ENCODE peak calls at places on chromosomes 4 and X, in eight cellular contexts. G is nephron progenitor cell; Q is stimulated activated naive CD4-positive, alpha-beta T cell; T is left cardiac atrium; D is right lobe of liver; V is NAMALWA; R is AG09309; L is foreskin melanocyte. W is an unnamed sample.

GRCh38 chr4:87017580-87018061 is 82.8 kb downstream of the AFF1 start:
- DNase-seq in G (no peak), Q (no peak), T (no peak), D (no peak), V (no peak), R (peak), L (no peak), W (no peak)

GRCh38 chr4:3816256-3816825 is 50.2 kb downstream of the ADRA2C start:
- DNase-seq in G (no peak), Q (no peak), T (peak), D (no peak), V (no peak), R (no peak), L (no peak), W (no peak)

GRCh38 chr4:26804451-26804850 is 56.2 kb upstream of the STIM2 start:
- DNase-seq in G (no peak), Q (no peak), T (no peak), D (no peak), V (no peak), R (no peak), L (no peak), W (no peak)

GRCh38 chrX:17697191-17697590 is 40.1 kb upstream of the SCML1 start:
- DNase-seq in G (no peak), Q (no peak), T (no peak), D (no peak), V (no peak), R (no peak), L (no peak), W (no peak)

GRCh38 chr4:153245775-153246174 is 41.5 kb downstream of the TRIM2 start:
- DNase-seq in G (no peak), Q (no peak), T (no peak), D (no peak), V (no peak), R (no peak), L (no peak), W (no peak)

GRCh38 chrX:39601193-39602085 is 496.3 kb downstream of the BCOR start:
- DNase-seq in G (peak), Q (no peak), T (no peak), D (no peak), V (no peak), R (no peak), L (no peak), W (no peak)

GRCh38 chrX:8692886-8693285 is 39.1 kb downstream of the ANOS1 start:
- DNase-seq in G (no peak), Q (no peak), T (no peak), D (no peak), V (no peak), R (no peak), L (no peak), W (no peak)

GRCh38 chrX:1466232-1466661 is 13.5 kb upstream of the ASMTL start:
- DNase-seq in G (no peak), Q (no peak), T (no peak), D (no peak), V (no peak), R (no peak), L (no peak), W (no peak)

GRCh38 chr4:117773067-117773946 is 261.0 kb upstream of the NDST3 start:
- DNase-seq in G (no peak), Q (no peak), T (no peak), D (no peak), V (no peak), R (no peak), L (no peak), W (no peak)

GRCh38 chr4:80486603-80487002 is 151.1 kb downstream of the CFAP299 start:
- DNase-seq in G (no peak), Q (no peak), T (no peak), D (no peak), V (no peak), R (no peak), L (no peak), W (no peak)

GRCh38 chr4:20944451-20944850 is 244.2 kb downstream of the PACRGL start:
- DNase-seq in G (no peak), Q (no peak), T (no peak), D (no peak), V (no peak), R (no peak), L (no peak), W (no peak)

GRCh38 chr4:129232627-129233337 is 136.8 kb downstream of the C4orf33 start:
- DNase-seq in G (no peak), Q (no peak), T (no peak), D (no peak), V (no peak), R (no peak), L (no peak), W (no peak)

GRCh38 chrX:65674351-65674893 is 7.0 kb downstream of the MSN start:
- DNase-seq in G (no peak), Q (no peak), T (no peak), D (no peak), V (no peak), R (no peak), L (no peak), W (no peak)

GRCh38 chr4:4787421-4787820 is 72.0 kb upstream of the MSX1 start:
- DNase-seq in G (no peak), Q (no peak), T (no peak), D (no peak), V (no peak), R (no peak), L (no peak), W (no peak)

GRCh38 chr4:41256740-41257256 is at the start of gene UCHL1:
- DNase-seq in G (peak), Q (no peak), T (peak), D (no peak), V (peak), R (peak), L (no peak), W (peak)

GRCh38 chrX:14489437-14489836 is 39.9 kb upstream of the GLRA2 start:
- DNase-seq in G (peak), Q (no peak), T (no peak), D (no peak), V (no peak), R (no peak), L (no peak), W (no peak)

W was measured in sciatic nerve.